ENCODE peak calls at places on chromosomes 1 and 21, in four cellular contexts. J is A172; A is foreskin keratinocyte; B is effector CD8-positive, alpha-beta T cell. K is an unnamed sample.

GRCh38 chr1:162319510-162320160 is 57.0 kb downstream of the SPATA46 start:
- DNase-seq in J (peak; percentile 51), B (no peak), A (peak; percentile 15), K (peak; percentile 25)

GRCh38 chr1:5994713-5995621 is 2.7 kb upstream of the NPHP4 start:
- DNase-seq in B (peak; percentile 37), J (no peak), A (no peak), K (no peak)

GRCh38 chr1:225763815-225764548 is 13.6 kb upstream of the SRP9 start:
- DNase-seq in J (peak; percentile 79), B (no peak), A (no peak), K (no peak)

GRCh38 chr1:58406296-58407071 is 140.0 kb downstream of the OMA1 start:
- DNase-seq in J (no peak), A (no peak), B (no peak), K (no peak)

GRCh38 chr21:32240708-32241433 is 38.0 kb downstream of the MIS18A start:
- DNase-seq in J (no peak), B (no peak), A (no peak), K (no peak)

GRCh38 chr21:36103434-36103833 is 31.4 kb upstream of the CBR3 start:
- DNase-seq in A (no peak), B (no peak), J (no peak), K (no peak)

GRCh38 chr1:100400332-100400933 is 48.1 kb downstream of the CDC14A start:
- DNase-seq in A (no peak), J (peak; percentile 22), B (peak; percentile 38), K (no peak)

GRCh38 chr1:108082006-108082405 is 117.0 kb upstream of the VAV3 start:
- DNase-seq in J (no peak), B (no peak), A (no peak), K (no peak)

GRCh38 chr1:242211254-242212022 is 212.5 kb upstream of the MAP1LC3C start:
- DNase-seq in A (no peak), B (no peak), J (no peak), K (no peak)

GRCh38 chr1:9234223-9235122 is at the start of gene H6PD:
- DNase-seq in J (peak; percentile 31), A (peak; percentile 66), B (peak; percentile 67), K (peak; percentile 96)

GRCh38 chr1:156706647-156707008 is 1.2 kb upstream of the CRABP2 start:
- DNase-seq in B (no peak), A (no peak), J (no peak), K (no peak)

GRCh38 chr1:19869929-19870328 is 12.3 kb upstream of the OTUD3 start:
- DNase-seq in B (no peak), J (no peak), A (no peak), K (no peak)

GRCh38 chr1:93735722-93736121 is 54.1 kb upstream of the BCAR3 start:
- DNase-seq in J (peak; percentile 73), B (no peak), A (peak; percentile 78), K (peak; percentile 46)

GRCh38 chr21:26795866-26796329 is 49.3 kb downstream of the ADAMTS1 start:
- DNase-seq in J (peak; percentile 91), A (peak; percentile 77), B (no peak), K (peak; percentile 67)

K was measured in RWPE1.